ENCODE peak calls at places on chromosomes 3 and 15, in seven cellular contexts. Y is Right ventricle myocardium superior, P is A172, M is activated T-cell treated with anti-CD3 and anti-CD28 coated beads for 1 hour, F is NCI-H2029 treated with DMSO at 0.1 percent for 48 hours, X is HFFc6, Q is T-helper 1 cell. S is an unnamed sample.

GRCh38 chr3:197028711-197029510 is 706 bp downstream of the MELTF start:
- DNase-seq in Y (no peak), P (peak), M (no peak), F (no peak), X (no peak), Q (no peak), S (peak)

GRCh38 chr3:124964432-124964831 is 29.9 kb upstream of the MUC13 start:
- DNase-seq in Y (no peak), P (no peak), M (no peak), F (no peak), X (no peak), Q (no peak), S (no peak)

GRCh38 chr15:26771168-26771916 is 1.5 kb downstream of the GABRB3 start:
- DNase-seq in Y (peak), P (no peak), M (no peak), F (no peak), X (no peak), Q (no peak), S (no peak)

GRCh38 chr15:82630033-82630432 is 17.1 kb downstream of the CPEB1 start:
- DNase-seq in Y (no peak), P (no peak), M (no peak), F (no peak), X (no peak), Q (no peak), S (no peak)

GRCh38 chr3:162122405-162122804 is 625.8 kb downstream of the OTOL1 start:
- DNase-seq in Y (no peak), P (no peak), M (no peak), F (no peak), X (no peak), Q (no peak), S (no peak)

GRCh38 chr3:107848516-107848915 is 242.3 kb downstream of the CD47 start:
- DNase-seq in Y (no peak), P (no peak), M (no peak), F (no peak), X (no peak), Q (no peak), S (no peak)

GRCh38 chr15:74664028-74664616 is 31.7 kb downstream of the EDC3 start:
- DNase-seq in Y (peak), P (no peak), M (no peak), F (no peak), X (peak), Q (no peak), S (no peak)

GRCh38 chr15:50042775-50043174 is 76.3 kb downstream of the ATP8B4 start:
- DNase-seq in Y (no peak), P (no peak), M (no peak), F (no peak), X (no peak), Q (no peak), S (no peak)

GRCh38 chr15:66797921-66798320 is 95.9 kb downstream of the SMAD6 start:
- DNase-seq in Y (no peak), P (no peak), M (no peak), F (no peak), X (no peak), Q (no peak), S (no peak)

GRCh38 chr15:59685737-59686297 is 3.3 kb downstream of the BNIP2 start:
- DNase-seq in Y (no peak), P (peak), M (no peak), F (no peak), X (peak), Q (no peak), S (peak)

GRCh38 chr15:69554321-69554961 is 101.8 kb downstream of the RPLP1 start:
- DNase-seq in Y (no peak), P (no peak), M (no peak), F (peak), X (no peak), Q (no peak), S (no peak)

GRCh38 chr3:53822331-53822741 is 23.9 kb downstream of the CHDH start:
- DNase-seq in Y (no peak), P (no peak), M (no peak), F (no peak), X (no peak), Q (no peak), S (no peak)

GRCh38 chr3:59001675-59002074 is 48.1 kb downstream of the CFAP20DC start:
- DNase-seq in Y (no peak), P (no peak), M (no peak), F (no peak), X (no peak), Q (no peak), S (peak)

GRCh38 chr3:49812916-49813496 is 747 bp downstream of the UBA7 start:
- DNase-seq in Y (no peak), P (no peak), M (no peak), F (no peak), X (no peak), Q (no peak), S (no peak)

GRCh38 chr15:67003586-67003985 is 61.8 kb upstream of the SMAD3 start:
- DNase-seq in Y (no peak), P (peak), M (no peak), F (no peak), X (peak), Q (no peak), S (no peak)

GRCh38 chr3:39142067-39142466 is 11.3 kb downstream of the CSRNP1 start:
- DNase-seq in Y (no peak), P (no peak), M (no peak), F (peak), X (no peak), Q (no peak), S (no peak)

GRCh38 chr15:67931861-67932260 is 92.0 kb upstream of the RNU6-1 start:
- DNase-seq in Y (no peak), P (peak), M (no peak), F (no peak), X (no peak), Q (no peak), S (no peak)

S was measured in OCI-M1.